ENCODE peak calls at places on chromosomes 1 and 21, in seven cellular contexts. R is stimulated activated CD4-positive, alpha-beta T cell treated with anti-CD3 and anti-CD28 coated beads, Interleukin-15, amount 100 ng/mL, for 24 hours; P is NCI-H774; E is endothelial cell; W is HT1080; U is neural crest cell; V is CD4-positive, alpha-beta T cell. S is an unnamed sample.

GRCh38 chr1:202952818-202953217 is 5.3 kb downstream of the ADIPOR1 start:
- DNase-seq in R (no peak), P (no peak), E (no peak), W (peak; percentile 79), U (no peak), V (no peak), S (no peak)

GRCh38 chr1:27785763-27786162 is 12.7 kb downstream of the STX12 start:
- DNase-seq in R (no peak), P (no peak), E (no peak), W (peak; percentile 10), U (no peak), V (no peak), S (no peak)

GRCh38 chr1:99788896-99789295 is 22.5 kb upstream of the FRRS1 start:
- DNase-seq in R (no peak), P (no peak), E (no peak), W (no peak), U (no peak), V (no peak), S (no peak)

GRCh38 chr1:27161594-27161993 is 6.7 kb upstream of the SLC9A1 start:
- DNase-seq in R (no peak), P (no peak), E (no peak), W (no peak), U (no peak), V (no peak), S (no peak)

GRCh38 chr21:43600642-43601397 is 58.5 kb downstream of the HSF2BP start:
- DNase-seq in R (no peak), P (no peak), E (no peak), W (peak; percentile 82), U (no peak), V (no peak), S (no peak)

GRCh38 chr1:36172983-36173382 is 17.0 kb downstream of the MAP7D1 start:
- DNase-seq in R (no peak), P (no peak), E (no peak), W (peak; percentile 95), U (no peak), V (no peak), S (no peak)

GRCh38 chr1:84619383-84620093 is 45.3 kb upstream of the CTBS start:
- DNase-seq in R (peak; percentile 79), P (peak; percentile 18), E (no peak), W (peak; percentile 90), U (no peak), V (no peak), S (peak; percentile 14)

GRCh38 chr21:31326478-31327247 is 17.4 kb downstream of the TIAM1 start:
- DNase-seq in R (peak; percentile 76), P (no peak), E (no peak), W (peak; percentile 18), U (no peak), V (no peak), S (peak; percentile 13)

GRCh38 chr1:20696397-20697333 is 21.1 kb downstream of the KIF17 start:
- DNase-seq in R (peak; percentile 87), P (peak; percentile 43), E (peak; percentile 94), W (peak; percentile 96), U (peak; percentile 91), V (peak; percentile 57), S (peak; percentile 46)

GRCh38 chr1:232533328-232533727 is 96.6 kb downstream of the SIPA1L2 start:
- DNase-seq in R (no peak), P (no peak), E (no peak), W (no peak), U (no peak), V (no peak), S (no peak)

GRCh38 chr1:1748686-1749321 is 24.6 kb upstream of the CDK11A start:
- DNase-seq in R (no peak), P (no peak), E (no peak), W (no peak), U (no peak), V (no peak), S (no peak)

GRCh38 chr1:77514871-77515776 is 167.3 kb downstream of the ZZZ3 start:
- DNase-seq in R (no peak), P (no peak), E (peak; percentile 30), W (no peak), U (peak; percentile 26), V (no peak), S (no peak)

GRCh38 chr1:170166518-170167180 is 20.9 kb downstream of the NTMT2 start:
- DNase-seq in R (no peak), P (no peak), E (no peak), W (no peak), U (no peak), V (no peak), S (no peak)